ENCODE peak calls at places on chromosomes 16 and 17, in eight cellular contexts. L is body of pancreas, Z is RWPE1, P is OCI-LY7, W is HFFc6, I is WERI-Rb-1, X is prostate gland, C is spleen. R is an unnamed sample.

GRCh38 chr16:87706278-87707000 is 59.3 kb downstream of the KLHDC4 start:
- DNase-seq in W (no peak), C (no peak), I (no peak), P (no peak), L (peak; percentile 41), X (no peak), Z (no peak), R (no peak)

GRCh38 chr17:12591336-12591735 is 74.4 kb upstream of the MYOCD start:
- DNase-seq in X (no peak), L (no peak), P (no peak), C (no peak), Z (no peak), I (no peak), W (peak; percentile 6), R (no peak)

GRCh38 chr17:39632153-39632941 is 4.6 kb upstream of the STARD3 start:
- DNase-seq in Z (no peak), I (peak; percentile 77), P (no peak), X (peak; percentile 88), C (no peak), W (no peak), L (peak; percentile 73), R (no peak)

GRCh38 chr16:12252616-12253015 is 276.1 kb downstream of the SNX29 start:
- DNase-seq in Z (no peak), W (no peak), L (no peak), X (no peak), P (peak; percentile 60), C (no peak), I (no peak), R (no peak)

GRCh38 chr17:46108120-46108519 is 85.1 kb downstream of the KANSL1 start:
- DNase-seq in L (no peak), I (no peak), P (no peak), W (no peak), Z (no peak), X (no peak), C (no peak), R (no peak)

GRCh38 chr17:57541472-57542394 is 203.4 kb downstream of the CCDC182 start:
- DNase-seq in P (no peak), I (no peak), W (no peak), Z (peak; percentile 16), C (no peak), X (no peak), L (peak; percentile 12), R (no peak)

GRCh38 chr17:68074279-68074678 is 38.7 kb downstream of the KPNA2 start:
- DNase-seq in Z (no peak), L (no peak), C (peak; percentile 2), P (no peak), I (no peak), W (no peak), X (no peak), R (no peak)

GRCh38 chr16:46832757-46833464 is 1.9 kb upstream of the C16orf87 start:
- DNase-seq in W (no peak), Z (no peak), X (no peak), C (no peak), P (no peak), I (no peak), L (no peak), R (no peak)

GRCh38 chr17:67990909-67991308 is 5.4 kb downstream of the C17orf58 start:
- DNase-seq in L (no peak), C (no peak), X (no peak), I (no peak), P (no peak), W (no peak), Z (no peak), R (no peak)

GRCh38 chr16:56225013-56225742 is 33.9 kb downstream of the GNAO1 start:
- DNase-seq in C (no peak), I (no peak), X (no peak), L (no peak), Z (no peak), W (no peak), P (no peak), R (no peak)

GRCh38 chr17:7252176-7253043 is at the start of gene ELP5:
- DNase-seq in Z (peak; percentile 96), I (peak; percentile 94), W (peak; percentile 89), X (peak; percentile 88), L (peak; percentile 95), P (peak; percentile 96), C (peak; percentile 99), R (peak; percentile 80)

GRCh38 chr17:80253631-80254395 is 6.8 kb upstream of the RNF213 start:
- DNase-seq in X (no peak), W (no peak), C (no peak), P (no peak), Z (no peak), I (no peak), L (no peak), R (no peak)

GRCh38 chr16:31471875-31472558 is at the start of gene TGFB1I1:
- DNase-seq in L (no peak), W (peak; percentile 59), Z (peak; percentile 45), X (no peak), P (no peak), C (peak; percentile 78), I (peak; percentile 54), R (peak; percentile 61)

GRCh38 chr17:7046127-7046724 is 2.3 kb upstream of the SLC16A11 start:
- DNase-seq in C (peak; percentile 83), X (peak; percentile 92), I (peak; percentile 54), W (no peak), P (no peak), Z (peak; percentile 75), L (peak; percentile 95), R (no peak)

GRCh38 chr16:3408561-3409197 is 7.7 kb downstream of the ZNF174 start:
- DNase-seq in P (no peak), C (no peak), X (no peak), I (no peak), W (no peak), Z (no peak), L (no peak), R (no peak)

GRCh38 chr16:3413730-3414379 is 12.8 kb downstream of the ZNF174 start:
- DNase-seq in Z (no peak), P (no peak), L (no peak), X (no peak), C (no peak), W (no peak), I (no peak), R (no peak)
- TF ChIP-seq CTCF in Z (no peak), P (no peak), L (no peak), X (no peak), C (no peak), W (no peak), I (no peak), R (no peak)

GRCh38 chr16:69775535-69775934 is 13.4 kb downstream of the WWP2 start:
- DNase-seq in I (no peak), C (no peak), P (no peak), L (no peak), X (no peak), W (no peak), Z (no peak), R (no peak)

GRCh38 chr16:69781118-69781517 is 19.0 kb downstream of the WWP2 start:
- DNase-seq in X (no peak), C (no peak), I (no peak), P (no peak), L (no peak), Z (no peak), W (no peak), R (no peak)

GRCh38 chr16:69779724-69780123 is 17.6 kb downstream of the WWP2 start:
- DNase-seq in X (no peak), I (no peak), P (no peak), Z (no peak), W (no peak), C (no peak), L (no peak), R (no peak)
- TF ChIP-seq CTCF in X (no peak), I (no peak), P (no peak), Z (no peak), W (no peak), C (no peak), L (no peak), R (no peak)

GRCh38 chr16:81996664-81997529 is 14.4 kb downstream of the SDR42E1 start:
- DNase-seq in L (no peak), W (peak; percentile 55), Z (peak; percentile 69), X (no peak), I (no peak), C (no peak), P (peak; percentile 18), R (no peak)
- TF ChIP-seq CTCF in L (no peak), W (peak; percentile 73), Z (peak; percentile 44), X (peak; percentile 22), I (peak; percentile 20), C (no peak), P (peak; percentile 38), R (no peak)

GRCh38 chr16:5639531-5639930 is 541.9 kb upstream of the EEF2KMT start:
- DNase-seq in C (no peak), W (no peak), Z (no peak), I (no peak), P (no peak), X (no peak), L (no peak), R (no peak)

GRCh38 chr16:5634781-5635180 is 537.2 kb upstream of the EEF2KMT start:
- DNase-seq in I (no peak), X (no peak), P (no peak), Z (no peak), L (no peak), C (no peak), W (no peak), R (no peak)

DNA sequence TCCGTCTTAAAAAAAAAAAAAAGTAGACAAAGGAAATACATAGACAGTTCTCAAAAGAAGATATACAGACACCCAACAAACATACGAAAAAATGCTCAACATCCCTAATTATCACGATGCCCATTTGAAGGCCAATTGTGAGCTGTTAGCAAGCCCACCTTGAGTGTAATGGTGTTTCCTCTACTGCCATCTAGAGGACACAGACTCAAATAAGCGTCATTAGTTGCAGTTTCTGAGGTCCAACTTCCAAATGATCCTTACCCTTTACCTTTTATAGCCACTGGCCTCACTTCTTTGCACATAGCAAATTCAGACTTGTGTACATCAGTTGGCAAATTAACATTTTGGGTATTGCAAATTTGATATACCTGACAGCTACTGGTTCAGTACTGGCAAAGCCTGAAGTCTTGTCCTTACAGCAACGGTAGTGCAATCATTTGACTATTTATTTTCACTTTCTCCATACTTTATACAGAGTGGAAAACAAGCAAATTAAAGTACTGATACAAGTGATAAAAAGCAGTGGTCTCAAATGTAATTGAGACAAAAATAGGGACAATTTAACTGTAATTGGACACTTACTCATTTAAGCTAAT is 536.3 kb upstream of the EEF2KMT start:
- DNase-seq in C (no peak), W (peak; percentile 16), L (no peak), Z (peak; percentile 16), X (no peak), P (peak; percentile 55), I (no peak), R (no peak)
- TF ChIP-seq CTCF in C (no peak), W (peak; percentile 71), L (peak; percentile 26), Z (peak; percentile 52), X (no peak), P (peak; percentile 79), I (peak; percentile 73), R (peak; percentile 64)

R was measured in D721Med.